ENCODE peak calls at places on chromosomes 6 and 20, in nine cellular contexts. U is G401; Z is germinal center; S is astrocyte of the spinal cord; V is HFFc6; P is iPS DF 19.7; L is AG10803; W is activated CD4-positive, alpha-beta T cell treated with anti-CD3 and anti-CD28 coated beads for 4 hours; X is activated T-helper 1 cell treated with anti-CD3 and anti-CD28 coated beads, Interleukin-12 subunit alpha, Interleukin-12 subunit beta, Interleukin-2, Interleukin-4 antibody, amounts not matched to agents 30 ng/mL and 10 ng/mL and 1 ng/mL, durations not matched to agents 14 hours and 24 hours and 36 hours. C is an unnamed sample.

GRCh38 chr6:56764081-56764566 is 121.4 kb upstream of the DST start:
- DNase-seq in U (no peak), Z (no peak), S (peak), V (peak), P (no peak), L (peak), W (no peak), X (no peak), C (no peak)

GRCh38 chr6:89566930-89567634 is 71.5 kb downstream of the LYRM2 start:
- DNase-seq in U (peak), Z (no peak), S (peak), V (no peak), P (no peak), L (no peak), W (no peak), X (no peak), C (no peak)

GRCh38 chr6:105207524-105208269 is 27.9 kb upstream of the POPDC3 start:
- DNase-seq in U (no peak), Z (no peak), S (peak), V (peak), P (no peak), L (peak), W (no peak), X (no peak), C (no peak)

GRCh38 chr6:72547020-72547419 is 74.8 kb upstream of the KCNQ5 start:
- DNase-seq in U (no peak), Z (no peak), S (no peak), V (no peak), P (no peak), L (no peak), W (no peak), X (no peak), C (no peak)

GRCh38 chr6:94196891-94197290 is 777.5 kb upstream of the EPHA7 start:
- DNase-seq in U (peak), Z (no peak), S (no peak), V (no peak), P (no peak), L (no peak), W (no peak), X (no peak), C (no peak)

GRCh38 chr6:10756085-10756484 is 8.5 kb downstream of the TMEM14B start:
- DNase-seq in U (no peak), Z (no peak), S (no peak), V (no peak), P (no peak), L (no peak), W (no peak), X (no peak), C (no peak)

GRCh38 chr20:58458342-58459057 is 56.7 kb downstream of the APCDD1L start:
- DNase-seq in U (no peak), Z (peak), S (peak), V (no peak), P (no peak), L (no peak), W (no peak), X (no peak), C (no peak)

GRCh38 chr6:115441671-115442070 is 619.0 kb downstream of the FRK start:
- DNase-seq in U (no peak), Z (no peak), S (no peak), V (no peak), P (no peak), L (peak), W (no peak), X (no peak), C (no peak)

GRCh38 chr6:108633436-108633835 is 72.7 kb downstream of the FOXO3 start:
- DNase-seq in U (no peak), Z (no peak), S (no peak), V (no peak), P (no peak), L (no peak), W (no peak), X (no peak), C (no peak)

GRCh38 chr6:56479381-56479780 is 163.3 kb downstream of the DST start:
- DNase-seq in U (no peak), Z (no peak), S (no peak), V (no peak), P (no peak), L (no peak), W (no peak), X (no peak), C (no peak)

GRCh38 chr6:30678964-30679726 is 6.3 kb upstream of the DHX16 start:
- DNase-seq in U (peak), Z (peak), S (peak), V (peak), P (no peak), L (peak), W (peak), X (peak), C (no peak)

GRCh38 chr6:160156842-160157241 is 35.2 kb downstream of the SLC22A1 start:
- DNase-seq in U (no peak), Z (no peak), S (no peak), V (no peak), P (no peak), L (peak), W (no peak), X (no peak), C (no peak)

GRCh38 chr6:64334646-64335045 is 699.0 kb downstream of the PHF3 start:
- DNase-seq in U (no peak), Z (no peak), S (peak), V (no peak), P (no peak), L (no peak), W (no peak), X (no peak), C (no peak)

GRCh38 chr20:38827770-38828281 is 22.3 kb downstream of the PPP1R16B start:
- DNase-seq in U (no peak), Z (no peak), S (no peak), V (no peak), P (no peak), L (no peak), W (no peak), X (no peak), C (no peak)

GRCh38 chr6:135256866-135257265 is 75.8 kb downstream of the MYB start:
- DNase-seq in U (no peak), Z (no peak), S (no peak), V (no peak), P (no peak), L (no peak), W (no peak), X (no peak), C (no peak)

GRCh38 chr6:136491251-136491650 is 59.0 kb downstream of the MAP7 start:
- DNase-seq in U (peak), Z (no peak), S (no peak), V (no peak), P (no peak), L (no peak), W (no peak), X (no peak), C (no peak)

GRCh38 chr6:134647861-134648260 is 302.0 kb downstream of the ALDH8A1 start:
- DNase-seq in U (no peak), Z (no peak), S (peak), V (no peak), P (no peak), L (peak), W (no peak), X (no peak), C (no peak)

GRCh38 chr6:142331075-142331551 is 29.3 kb downstream of the ADGRG6 start:
- DNase-seq in U (no peak), Z (no peak), S (peak), V (no peak), P (no peak), L (peak), W (peak), X (peak), C (no peak)

GRCh38 chr6:123415844-123416468 is 220.8 kb downstream of the TRDN start:
- DNase-seq in U (peak), Z (peak), S (peak), V (peak), P (no peak), L (peak), W (peak), X (peak), C (peak)

GRCh38 chr20:35870541-35871307 is 83.6 kb downstream of the SCAND1 start:
- DNase-seq in U (peak), Z (no peak), S (no peak), V (no peak), P (no peak), L (peak), W (no peak), X (no peak), C (no peak)

GRCh38 chr6:13314806-13315205 is 13.5 kb downstream of the TBC1D7 start:
- DNase-seq in U (no peak), Z (no peak), S (no peak), V (no peak), P (no peak), L (no peak), W (no peak), X (no peak), C (no peak)

GRCh38 chr20:36815454-36816091 is 42.0 kb upstream of the DSN1 start:
- DNase-seq in U (peak), Z (no peak), S (no peak), V (no peak), P (no peak), L (no peak), W (no peak), X (no peak), C (no peak)

GRCh38 chr6:152273002-152273401 is 364.2 kb downstream of the SYNE1 start:
- DNase-seq in U (no peak), Z (no peak), S (peak), V (peak), P (no peak), L (peak), W (no peak), X (no peak), C (no peak)

GRCh38 chr6:158793432-158793831 is 25.7 kb downstream of the EZR start:
- DNase-seq in U (no peak), Z (peak), S (peak), V (peak), P (peak), L (peak), W (peak), X (no peak), C (peak)

GRCh38 chr6:89205819-89206218 is 11.3 kb downstream of the GABRR1 start:
- DNase-seq in U (no peak), Z (no peak), S (no peak), V (no peak), P (no peak), L (no peak), W (no peak), X (no peak), C (no peak)

GRCh38 chr6:4518506-4518905 is 257.7 kb upstream of the CDYL start:
- DNase-seq in U (no peak), Z (no peak), S (peak), V (peak), P (no peak), L (peak), W (no peak), X (no peak), C (no peak)

GRCh38 chr6:37636801-37637561 is 60.7 kb downstream of the MDGA1 start:
- DNase-seq in U (no peak), Z (no peak), S (no peak), V (no peak), P (no peak), L (no peak), W (no peak), X (no peak), C (no peak)

GRCh38 chr6:107275330-107275865 is 160.1 kb upstream of the BEND3 start:
- DNase-seq in U (no peak), Z (no peak), S (no peak), V (no peak), P (no peak), L (no peak), W (no peak), X (no peak), C (no peak)

GRCh38 chr6:79384845-79385244 is 150.4 kb upstream of the HMGN3 start:
- DNase-seq in U (no peak), Z (no peak), S (peak), V (no peak), P (no peak), L (no peak), W (no peak), X (no peak), C (no peak)

GRCh38 chr6:36616888-36617521 is 22.8 kb downstream of the SRSF3 start:
- DNase-seq in U (peak), Z (no peak), S (peak), V (peak), P (no peak), L (peak), W (no peak), X (no peak), C (no peak)

C was measured in NT2/D1.